ENCODE peak calls at places on chromosomes 16 and 17, in six cellular contexts. One of them, this sample, is unnamed.

GRCh38 chr17:48547839-48548686 is 3.2 kb upstream of the HOXB2 start:
- DNase-seq in upper lobe of right lung: no peak
- DNase-seq in epithelial cell of esophagus: no peak
- DNase-seq in glutamatergic neuron: no peak
- DNase-seq in BE2C: no peak
- DNase-seq in AG09309: no peak
- DNase-seq in this sample: no peak

GRCh38 chr16:28090646-28091377 is 27.3 kb upstream of the GSG1L start:
- DNase-seq in upper lobe of right lung: no peak
- DNase-seq in epithelial cell of esophagus: peak; percentile 35
- DNase-seq in glutamatergic neuron: peak; percentile 54
- DNase-seq in BE2C: no peak
- DNase-seq in AG09309: no peak
- DNase-seq in this sample: peak; percentile 38

GRCh38 chr16:87740909-87741424 is 24.8 kb downstream of the KLHDC4 start:
- DNase-seq in upper lobe of right lung: no peak
- DNase-seq in epithelial cell of esophagus: no peak
- DNase-seq in glutamatergic neuron: no peak
- DNase-seq in BE2C: no peak
- DNase-seq in AG09309: peak; percentile 13
- DNase-seq in this sample: no peak

GRCh38 chr17:47373002-47373401 is 49.2 kb downstream of the EFCAB13 start:
- DNase-seq in upper lobe of right lung: no peak
- DNase-seq in epithelial cell of esophagus: no peak
- DNase-seq in glutamatergic neuron: no peak
- DNase-seq in BE2C: no peak
- DNase-seq in AG09309: no peak
- DNase-seq in this sample: no peak

GRCh38 chr17:75075597-75076253 is 12.0 kb upstream of the SLC16A5 start:
- DNase-seq in upper lobe of right lung: no peak
- DNase-seq in epithelial cell of esophagus: no peak
- DNase-seq in glutamatergic neuron: no peak
- DNase-seq in BE2C: no peak
- DNase-seq in AG09309: no peak
- DNase-seq in this sample: no peak

GRCh38 chr17:77356109-77356689 is 215.4 kb downstream of the SEC14L1 start:
- DNase-seq in upper lobe of right lung: no peak
- DNase-seq in epithelial cell of esophagus: no peak
- DNase-seq in glutamatergic neuron: no peak
- DNase-seq in BE2C: no peak
- DNase-seq in AG09309: no peak
- DNase-seq in this sample: peak; percentile 4

GRCh38 chr16:63287411-63287810 is 1251.2 kb upstream of the CDH8 start:
- DNase-seq in upper lobe of right lung: no peak
- DNase-seq in epithelial cell of esophagus: no peak
- DNase-seq in glutamatergic neuron: no peak
- DNase-seq in BE2C: no peak
- DNase-seq in AG09309: no peak
- DNase-seq in this sample: no peak

GRCh38 chr17:65638221-65638940 is 76.9 kb upstream of the AXIN2 start:
- DNase-seq in upper lobe of right lung: no peak
- DNase-seq in epithelial cell of esophagus: no peak
- DNase-seq in glutamatergic neuron: no peak
- DNase-seq in BE2C: no peak
- DNase-seq in AG09309: no peak
- DNase-seq in this sample: no peak

GRCh38 chr16:57801856-57802634 is at the start of gene KIFC3:
- DNase-seq in upper lobe of right lung: peak; percentile 91
- DNase-seq in epithelial cell of esophagus: peak; percentile 69
- DNase-seq in glutamatergic neuron: peak; percentile 58
- DNase-seq in BE2C: peak; percentile 85
- DNase-seq in AG09309: no peak
- DNase-seq in this sample: peak; percentile 76

GRCh38 chr17:340074-340473 is 12.5 kb downstream of the RPH3AL start:
- DNase-seq in upper lobe of right lung: no peak
- DNase-seq in epithelial cell of esophagus: no peak
- DNase-seq in glutamatergic neuron: no peak
- DNase-seq in BE2C: no peak
- DNase-seq in AG09309: no peak
- DNase-seq in this sample: no peak

GRCh38 chr17:75341784-75342183 is 52.6 kb upstream of the SLC25A19 start:
- DNase-seq in upper lobe of right lung: no peak
- DNase-seq in epithelial cell of esophagus: no peak
- DNase-seq in glutamatergic neuron: no peak
- DNase-seq in BE2C: no peak
- DNase-seq in AG09309: no peak
- DNase-seq in this sample: no peak

GRCh38 chr17:62627219-62627903 is at the start of gene MRC2:
- DNase-seq in upper lobe of right lung: peak; percentile 89
- DNase-seq in epithelial cell of esophagus: peak; percentile 68
- DNase-seq in glutamatergic neuron: peak; percentile 76
- DNase-seq in BE2C: peak; percentile 68
- DNase-seq in AG09309: no peak
- DNase-seq in this sample: peak; percentile 62

GRCh38 chr16:26710475-26710874 is 356.3 kb upstream of the C16orf82 start:
- DNase-seq in upper lobe of right lung: no peak
- DNase-seq in epithelial cell of esophagus: no peak
- DNase-seq in glutamatergic neuron: no peak
- DNase-seq in BE2C: no peak
- DNase-seq in AG09309: no peak
- DNase-seq in this sample: no peak

GRCh38 chr17:278055-279028 is 74.3 kb downstream of the RPH3AL start:
- DNase-seq in upper lobe of right lung: peak; percentile 29
- DNase-seq in epithelial cell of esophagus: no peak
- DNase-seq in glutamatergic neuron: no peak
- DNase-seq in BE2C: no peak
- DNase-seq in AG09309: no peak
- DNase-seq in this sample: no peak

GRCh38 chr17:45050680-45051059 is 762 bp downstream of the DCAKD start:
- DNase-seq in upper lobe of right lung: no peak
- DNase-seq in epithelial cell of esophagus: no peak
- DNase-seq in glutamatergic neuron: no peak
- DNase-seq in BE2C: no peak
- DNase-seq in AG09309: no peak
- DNase-seq in this sample: no peak

GRCh38 chr17:45052052-45052772 is 780 bp upstream of the DCAKD start:
- DNase-seq in upper lobe of right lung: no peak
- DNase-seq in epithelial cell of esophagus: peak; percentile 82
- DNase-seq in glutamatergic neuron: peak; percentile 51
- DNase-seq in BE2C: peak; percentile 65
- DNase-seq in AG09309: no peak
- DNase-seq in this sample: peak; percentile 52

GRCh38 chr17:45046536-45047125 is 4.8 kb downstream of the DCAKD start:
- DNase-seq in upper lobe of right lung: no peak
- DNase-seq in epithelial cell of esophagus: peak; percentile 80
- DNase-seq in glutamatergic neuron: no peak
- DNase-seq in BE2C: no peak
- DNase-seq in AG09309: no peak
- DNase-seq in this sample: no peak

GRCh38 chr17:45048795-45049563 is 2.5 kb downstream of the DCAKD start:
- DNase-seq in upper lobe of right lung: no peak
- DNase-seq in epithelial cell of esophagus: no peak
- DNase-seq in glutamatergic neuron: no peak
- DNase-seq in BE2C: no peak
- DNase-seq in AG09309: no peak
- DNase-seq in this sample: no peak

GRCh38 chr17:45051060-45051719 is at the start of gene DCAKD:
- DNase-seq in upper lobe of right lung: peak; percentile 97
- DNase-seq in epithelial cell of esophagus: peak; percentile 98
- DNase-seq in glutamatergic neuron: peak; percentile 93
- DNase-seq in BE2C: peak; percentile 97
- DNase-seq in AG09309: peak; percentile 76
- DNase-seq in this sample: peak; percentile 93
- TF ChIP-seq CTCF in upper lobe of right lung: no peak
- TF ChIP-seq CTCF in epithelial cell of esophagus: no peak
- TF ChIP-seq CTCF in glutamatergic neuron: no peak
- TF ChIP-seq CTCF in BE2C: no peak
- TF ChIP-seq CTCF in AG09309: no peak
- TF ChIP-seq CTCF in this sample: peak; percentile 9

GRCh38 chr17:57966246-57966645 is 11.0 kb upstream of the CUEDC1 start:
- DNase-seq in upper lobe of right lung: no peak
- DNase-seq in epithelial cell of esophagus: no peak
- DNase-seq in glutamatergic neuron: no peak
- DNase-seq in BE2C: no peak
- DNase-seq in AG09309: no peak
- DNase-seq in this sample: no peak

GRCh38 chr17:57968456-57968855 is 13.2 kb upstream of the CUEDC1 start:
- DNase-seq in upper lobe of right lung: no peak
- DNase-seq in epithelial cell of esophagus: no peak
- DNase-seq in glutamatergic neuron: no peak
- DNase-seq in BE2C: no peak
- DNase-seq in AG09309: no peak
- DNase-seq in this sample: no peak

GRCh38 chr17:57965521-57966160 is 10.4 kb upstream of the CUEDC1 start:
- DNase-seq in upper lobe of right lung: peak; percentile 40
- DNase-seq in epithelial cell of esophagus: no peak
- DNase-seq in glutamatergic neuron: no peak
- DNase-seq in BE2C: no peak
- DNase-seq in AG09309: no peak
- DNase-seq in this sample: no peak

GRCh38 chr17:57963149-57963511 is 7.9 kb upstream of the CUEDC1 start:
- DNase-seq in upper lobe of right lung: no peak
- DNase-seq in epithelial cell of esophagus: no peak
- DNase-seq in glutamatergic neuron: no peak
- DNase-seq in BE2C: no peak
- DNase-seq in AG09309: no peak
- DNase-seq in this sample: no peak

DNA sequence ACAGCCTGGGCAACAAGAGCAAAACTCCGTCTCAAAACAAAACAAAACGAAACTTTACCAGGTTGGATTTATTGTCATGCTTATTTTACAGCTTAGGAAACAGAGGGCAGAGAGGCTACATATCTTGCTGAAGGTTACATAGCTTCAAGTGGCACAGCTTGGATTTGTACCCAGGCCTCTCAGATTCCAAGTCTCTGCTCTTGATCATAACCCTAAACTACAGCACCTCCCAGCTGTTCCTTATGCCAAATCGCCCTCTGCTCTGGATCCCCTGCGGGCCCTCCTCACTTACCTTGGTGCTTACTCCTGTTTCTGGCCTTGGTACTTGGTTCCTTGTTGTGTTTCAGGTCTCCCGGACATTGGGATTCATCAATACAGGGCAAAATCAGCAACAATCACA is 11.7 kb upstream of the CUEDC1 start:
- DNase-seq in upper lobe of right lung: no peak
- DNase-seq in epithelial cell of esophagus: no peak
- DNase-seq in glutamatergic neuron: no peak
- DNase-seq in BE2C: no peak
- DNase-seq in AG09309: no peak
- DNase-seq in this sample: no peak
- TF ChIP-seq CTCF in upper lobe of right lung: no peak
- TF ChIP-seq CTCF in epithelial cell of esophagus: no peak
- TF ChIP-seq CTCF in glutamatergic neuron: no peak
- TF ChIP-seq CTCF in BE2C: no peak
- TF ChIP-seq CTCF in AG09309: no peak
- TF ChIP-seq CTCF in this sample: no peak

GRCh38 chr17:57869599-57870282 is 19.9 kb upstream of the MRPS23 start:
- DNase-seq in upper lobe of right lung: no peak
- DNase-seq in epithelial cell of esophagus: peak; percentile 81
- DNase-seq in glutamatergic neuron: no peak
- DNase-seq in BE2C: no peak
- DNase-seq in AG09309: peak; percentile 77
- DNase-seq in this sample: no peak
- TF ChIP-seq CTCF in upper lobe of right lung: no peak
- TF ChIP-seq CTCF in epithelial cell of esophagus: no peak
- TF ChIP-seq CTCF in glutamatergic neuron: no peak
- TF ChIP-seq CTCF in BE2C: no peak
- TF ChIP-seq CTCF in AG09309: no peak
- TF ChIP-seq CTCF in this sample: no peak

GRCh38 chr17:27206447-27206846 is 87.5 kb upstream of the WSB1 start:
- DNase-seq in upper lobe of right lung: no peak
- DNase-seq in epithelial cell of esophagus: peak; percentile 15
- DNase-seq in glutamatergic neuron: no peak
- DNase-seq in BE2C: no peak
- DNase-seq in AG09309: no peak
- DNase-seq in this sample: no peak
- TF ChIP-seq CTCF in upper lobe of right lung: peak; percentile 11
- TF ChIP-seq CTCF in epithelial cell of esophagus: peak; percentile 28
- TF ChIP-seq CTCF in glutamatergic neuron: no peak
- TF ChIP-seq CTCF in BE2C: peak; percentile 28
- TF ChIP-seq CTCF in AG09309: peak; percentile 15
- TF ChIP-seq CTCF in this sample: no peak